ENCODE peak calls at places on chromosomes 13 and 19, in eight cellular contexts. I is upper lobe of left lung; Q is HEK293T; T is activated CD8-positive, alpha-beta memory T cell treated with anti-CD3 and anti-CD28 coated beads for 48 hours; O is progenitor cell of endocrine pancreas; F is AG04450; M is fibroblast of the aortic adventitia; Z is SK-N-SH. K is an unnamed sample.

GRCh38 chr13:76846363-76846762 is 39.8 kb downstream of the KCTD12 start:
- DNase-seq in I (no peak), Q (no peak), T (no peak), O (no peak), F (no peak), M (peak), Z (no peak), K (no peak)

GRCh38 chr19:45113628-45114027 is 20.6 kb downstream of the PPP1R37 start:
- DNase-seq in I (peak), Q (no peak), T (no peak), O (no peak), F (no peak), M (no peak), Z (no peak), K (no peak)

GRCh38 chr19:54017266-54017665 is 25.8 kb downstream of the CACNG6 start:
- DNase-seq in I (no peak), Q (no peak), T (no peak), O (no peak), F (no peak), M (peak), Z (no peak), K (no peak)

GRCh38 chr13:72541674-72542073 is 185.8 kb downstream of the MZT1 start:
- DNase-seq in I (no peak), Q (no peak), T (no peak), O (no peak), F (no peak), M (no peak), Z (no peak), K (no peak)

GRCh38 chr19:47243776-47244547 is 12.4 kb upstream of the CCDC9 start:
- DNase-seq in I (peak), Q (peak), T (peak), O (peak), F (peak), M (peak), Z (peak), K (peak)

GRCh38 chr19:10961073-10961762 is 388 bp downstream of the SMARCA4 start:
- DNase-seq in I (peak), Q (peak), T (no peak), O (no peak), F (no peak), M (peak), Z (peak), K (peak)

GRCh38 chr19:22116760-22117159 is 64.5 kb downstream of the ZNF257 start:
- DNase-seq in I (no peak), Q (no peak), T (no peak), O (no peak), F (no peak), M (no peak), Z (no peak), K (no peak)

GRCh38 chr13:26561636-26562537 is 4.4 kb downstream of the WASF3 start:
- DNase-seq in I (no peak), Q (no peak), T (no peak), O (no peak), F (peak), M (peak), Z (peak), K (no peak)

GRCh38 chr13:98959775-98960325 is 18.0 kb downstream of the DOCK9 start:
- DNase-seq in I (no peak), Q (no peak), T (no peak), O (no peak), F (no peak), M (no peak), Z (no peak), K (no peak)